ENCODE peak calls at places on chromosomes 7 and 10, in four cellular contexts. C, Y, N and E are unnamed samples.

GRCh38 chr10:110498087-110498981 is 627 bp downstream of the DUSP5 start:
- DNase-seq in C (no peak), Y (peak; percentile 41), N (peak; percentile 54), E (no peak)

GRCh38 chr7:144594580-144594979 is 191.1 kb upstream of the NOBOX start:
- DNase-seq in C (no peak), Y (no peak), N (no peak), E (no peak)

GRCh38 chr10:70655316-70655715 is 17.0 kb upstream of the ADAMTS14 start:
- DNase-seq in C (no peak), Y (no peak), N (no peak), E (no peak)

GRCh38 chr7:108461855-108462254 is 5.6 kb upstream of the NRCAM start:
- DNase-seq in C (peak; percentile 96), Y (no peak), N (no peak), E (peak; percentile 100)

GRCh38 chr10:61750943-61751471 is 88.3 kb downstream of the CABCOCO1 start:
- DNase-seq in C (peak; percentile 36), Y (peak; percentile 56), N (peak; percentile 64), E (peak; percentile 5)

GRCh38 chr7:74479961-74480829 is 26.5 kb downstream of the GTF2IRD1 start:
- DNase-seq in C (peak; percentile 34), Y (peak; percentile 92), N (peak; percentile 86), E (peak; percentile 68)

GRCh38 chr10:71547841-71548493 is 151.2 kb downstream of the CDH23 start:
- DNase-seq in C (no peak), Y (peak; percentile 81), N (peak; percentile 59), E (no peak)

GRCh38 chr10:78215645-78216044 is 182.0 kb downstream of the RPS24 start:
- DNase-seq in C (no peak), Y (peak; percentile 36), N (peak; percentile 29), E (no peak)

GRCh38 chr7:72336382-72336886 is 75.7 kb downstream of the CALN1 start:
- DNase-seq in C (no peak), Y (no peak), N (no peak), E (no peak)

GRCh38 chr7:50614721-50615518 is 49.7 kb upstream of the DDC start:
- DNase-seq in C (no peak), Y (no peak), N (no peak), E (no peak)

GRCh38 chr7:32579776-32580175 is 84.5 kb downstream of the AVL9 start:
- DNase-seq in C (no peak), Y (no peak), N (no peak), E (no peak)

GRCh38 chr10:31536297-31536696 is 217.3 kb downstream of the ZEB1 start:
- DNase-seq in C (no peak), Y (no peak), N (no peak), E (no peak)

GRCh38 chr7:74289018-74289659 is at the start of gene CLIP2:
- DNase-seq in C (peak; percentile 25), Y (peak; percentile 79), N (peak; percentile 69), E (peak; percentile 65)

GRCh38 chr7:6160191-6160623 is 112.2 kb downstream of the CYTH3 start:
- DNase-seq in C (no peak), Y (peak; percentile 52), N (peak; percentile 82), E (peak; percentile 35)

GRCh38 chr10:69851306-69851705 is 49.6 kb downstream of the COL13A1 start:
- DNase-seq in C (no peak), Y (peak; percentile 51), N (no peak), E (no peak)

GRCh38 chr7:28771901-28772622 is 186.1 kb downstream of the TRIL start:
- DNase-seq in C (no peak), Y (no peak), N (no peak), E (no peak)

GRCh38 chr7:150668472-150668911 is 17.0 kb upstream of the GIMAP2 start:
- DNase-seq in C (no peak), Y (no peak), N (no peak), E (no peak)

GRCh38 chr10:15725603-15726002 is 5.9 kb upstream of the ITGA8 start:
- DNase-seq in C (peak; percentile 10), Y (peak; percentile 74), N (peak; percentile 74), E (peak; percentile 9)

GRCh38 chr7:45923290-45923689 is 2.2 kb upstream of the IGFBP3 start:
- DNase-seq in C (peak; percentile 30), Y (peak; percentile 83), N (peak; percentile 75), E (no peak)

GRCh38 chr7:66575398-66575797 is 53.3 kb upstream of the KCTD7 start:
- DNase-seq in C (no peak), Y (no peak), N (no peak), E (no peak)

GRCh38 chr7:155698633-155699032 is 54.2 kb downstream of the RBM33 start:
- DNase-seq in C (no peak), Y (no peak), N (no peak), E (no peak)